ENCODE peak calls at places on chromosomes 1 and 21, in seven cellular contexts. R is stromal cell of bone marrow; M is left ventricle myocardium inferior; K is NCI-H510A; O is MCF 10A; H is GM23338; N is effector memory CD8-positive, alpha-beta T cell. Z is an unnamed sample.

GRCh38 chr21:46368533-46369285 is 44.8 kb downstream of the PCNT start:
- DNase-seq in R (no peak), M (no peak), K (no peak), O (no peak), H (no peak), N (peak), Z (peak)

GRCh38 chr1:236018885-236019453 is 45.9 kb downstream of the NID1 start:
- DNase-seq in R (no peak), M (peak), K (no peak), O (no peak), H (no peak), N (no peak), Z (no peak)

GRCh38 chr1:228394571-228395394 is 11.9 kb downstream of the TRIM11 start:
- DNase-seq in R (no peak), M (no peak), K (no peak), O (no peak), H (no peak), N (no peak), Z (no peak)

GRCh38 chr1:62003777-62004176 is 190.9 kb upstream of the L1TD1 start:
- DNase-seq in R (no peak), M (no peak), K (no peak), O (no peak), H (no peak), N (no peak), Z (no peak)

GRCh38 chr1:25579241-25579946 is 36.0 kb downstream of the LDLRAP1 start:
- DNase-seq in R (no peak), M (no peak), K (no peak), O (no peak), H (no peak), N (no peak), Z (no peak)

GRCh38 chr1:174110053-174110452 is 49.3 kb upstream of the RABGAP1L start:
- DNase-seq in R (no peak), M (no peak), K (no peak), O (no peak), H (no peak), N (no peak), Z (peak)

GRCh38 chr1:24920155-24920925 is 9.7 kb downstream of the RUNX3 start:
- DNase-seq in R (peak), M (no peak), K (no peak), O (no peak), H (no peak), N (no peak), Z (no peak)

GRCh38 chr1:241608379-241609033 is 31.7 kb downstream of the CHML start:
- DNase-seq in R (no peak), M (no peak), K (no peak), O (peak), H (no peak), N (no peak), Z (no peak)

GRCh38 chr1:27341525-27342252 is at the start of gene SYTL1:
- DNase-seq in R (no peak), M (no peak), K (peak), O (peak), H (peak), N (peak), Z (peak)

GRCh38 chr1:36971832-36972231 is 62.5 kb downstream of the GRIK3 start:
- DNase-seq in R (no peak), M (no peak), K (no peak), O (no peak), H (no peak), N (no peak), Z (no peak)

GRCh38 chr1:9107156-9107555 is 21.7 kb downstream of the GPR157 start:
- DNase-seq in R (no peak), M (no peak), K (no peak), O (no peak), H (no peak), N (no peak), Z (no peak)

GRCh38 chr1:162003061-162003824 is 20.4 kb downstream of the OLFML2B start:
- DNase-seq in R (peak), M (no peak), K (no peak), O (peak), H (no peak), N (no peak), Z (no peak)

GRCh38 chr1:229757226-229757625 is 131.2 kb downstream of the URB2 start:
- DNase-seq in R (no peak), M (no peak), K (no peak), O (no peak), H (no peak), N (no peak), Z (no peak)

Z was measured in B cell.